ENCODE peak calls at places on chromosomes 12 and 14, in ten cellular contexts. S, J, T, N, C, L, X, Y, A and D are unnamed samples.

GRCh38 chr12:116434155-116435065 is 124.8 kb upstream of the MAP1LC3B2 start:
- DNase-seq in S (peak; percentile 87), J (no peak), T (peak; percentile 59), N (peak; percentile 96), C (no peak), L (peak; percentile 79), X (peak; percentile 95), Y (peak; percentile 92), A (peak; percentile 81), D (no peak)

GRCh38 chr14:95303552-95303951 is 16.2 kb downstream of the CLMN start:
- DNase-seq in S (no peak), J (no peak), T (no peak), N (no peak), C (peak; percentile 38), L (no peak), X (no peak), Y (no peak), A (no peak), D (no peak)

GRCh38 chr12:6841139-6841515 is 402 bp downstream of the GNB3 start:
- DNase-seq in S (no peak), J (no peak), T (no peak), N (no peak), C (no peak), L (no peak), X (no peak), Y (no peak), A (no peak), D (no peak)

GRCh38 chr12:66428261-66428660 is 126.0 kb downstream of the HELB start:
- DNase-seq in S (no peak), J (no peak), T (no peak), N (no peak), C (no peak), L (no peak), X (no peak), Y (no peak), A (no peak), D (no peak)

GRCh38 chr12:28060901-28061300 is 88.4 kb upstream of the PTHLH start:
- DNase-seq in S (no peak), J (no peak), T (no peak), N (no peak), C (no peak), L (no peak), X (no peak), Y (no peak), A (no peak), D (no peak)

GRCh38 chr12:40152783-40153383 is 47.0 kb upstream of the SLC2A13 start:
- DNase-seq in S (no peak), J (peak; percentile 53), T (peak; percentile 68), N (no peak), C (no peak), L (peak; percentile 6), X (peak; percentile 51), Y (peak; percentile 69), A (no peak), D (no peak)

GRCh38 chr12:106179086-106179485 is 40.3 kb upstream of the NUAK1 start:
- DNase-seq in S (no peak), J (no peak), T (no peak), N (no peak), C (no peak), L (no peak), X (no peak), Y (no peak), A (no peak), D (no peak)

GRCh38 chr14:96065661-96066459 is 26.7 kb downstream of the C14orf132 start:
- DNase-seq in S (no peak), J (no peak), T (no peak), N (peak; percentile 67), C (no peak), L (no peak), X (no peak), Y (no peak), A (no peak), D (no peak)

GRCh38 chr14:74852922-74853530 is 22.9 kb downstream of the PROX2 start:
- DNase-seq in S (no peak), J (peak; percentile 59), T (no peak), N (no peak), C (no peak), L (peak; percentile 66), X (no peak), Y (no peak), A (no peak), D (no peak)

GRCh38 chr12:104131609-104132008 is 6.4 kb downstream of the NFYB start:
- DNase-seq in S (no peak), J (no peak), T (no peak), N (no peak), C (no peak), L (no peak), X (no peak), Y (no peak), A (no peak), D (no peak)

GRCh38 chr14:46344327-46344937 is 307.1 kb downstream of the RPL10L start:
- DNase-seq in S (no peak), J (no peak), T (peak; percentile 60), N (no peak), C (no peak), L (no peak), X (no peak), Y (no peak), A (no peak), D (no peak)

GRCh38 chr12:10214131-10214876 is 1.6 kb downstream of the GABARAPL1 start:
- DNase-seq in S (no peak), J (no peak), T (peak; percentile 67), N (no peak), C (no peak), L (no peak), X (no peak), Y (no peak), A (no peak), D (no peak)

GRCh38 chr14:64394423-64394822 is 6.3 kb downstream of the MTHFD1 start:
- DNase-seq in S (no peak), J (no peak), T (no peak), N (no peak), C (no peak), L (no peak), X (no peak), Y (no peak), A (no peak), D (no peak)
- H3K27ac ChIP-seq in S (no peak overlapping the region), J (no peak overlapping the region), T (no peak overlapping the region), N (no peak overlapping the region), C (no peak overlapping the region), L (no peak overlapping the region), X (no peak overlapping the region), Y (no peak overlapping the region), A (no peak overlapping the region), D (no peak overlapping the region)

DNA sequence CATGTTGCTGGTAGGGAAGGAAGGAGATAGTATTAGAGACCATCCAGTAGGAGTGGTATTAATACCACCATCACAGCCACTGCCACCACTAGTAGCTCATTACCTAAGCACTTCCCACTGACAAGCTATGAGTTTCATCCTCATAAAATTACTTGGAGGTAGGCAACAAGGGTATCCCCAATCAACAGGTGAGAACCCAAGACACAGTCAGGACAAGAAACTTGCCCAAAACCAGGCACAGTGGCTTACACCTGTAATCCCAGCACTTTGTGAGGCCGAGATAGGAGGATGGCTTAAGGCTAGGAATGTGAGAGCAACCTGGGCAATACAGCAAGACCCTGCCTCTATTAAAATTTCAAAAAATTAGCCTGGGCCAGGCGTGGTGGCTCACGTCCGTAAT is 5.5 kb downstream of the ADCY6 start:
- DNase-seq in S (no peak), J (no peak), T (no peak), N (no peak), C (no peak), L (no peak), X (no peak), Y (no peak), A (no peak), D (no peak)
- H3K27ac ChIP-seq in S (no peak overlapping the region), J (no peak overlapping the region), T (no peak overlapping the region), N (peak overlapping the region; percentile 98), C (no peak overlapping the region), L (no peak overlapping the region), X (no peak overlapping the region), Y (peak overlapping the region; percentile 83), A (no peak overlapping the region), D (no peak overlapping the region)

GRCh38 chr14:64604001-64604400 is 54.2 kb downstream of the PPP1R36 start:
- DNase-seq in S (no peak), J (no peak), T (no peak), N (no peak), C (no peak), L (no peak), X (no peak), Y (no peak), A (no peak), D (no peak)
- H3K27ac ChIP-seq in S (no peak overlapping the region), J (no peak overlapping the region), T (no peak overlapping the region), N (no peak overlapping the region), C (no peak overlapping the region), L (no peak overlapping the region), X (no peak overlapping the region), Y (no peak overlapping the region), A (no peak overlapping the region), D (peak overlapping the region; percentile 53)

GRCh38 chr12:52249041-52249461 is 16.0 kb downstream of the KRT7 start:
- DNase-seq in S (peak; percentile 26), J (no peak), T (no peak), N (peak; percentile 93), C (peak; percentile 27), L (no peak), X (peak; percentile 92), Y (no peak), A (no peak), D (no peak)
- H3K27ac ChIP-seq in S (no peak overlapping the region), J (no peak overlapping the region), T (no peak overlapping the region), N (peak overlapping the region; percentile 84), C (no peak overlapping the region), L (no peak overlapping the region), X (no peak overlapping the region), Y (no peak overlapping the region), A (peak overlapping the region; percentile 97), D (peak overlapping the region; percentile 98)

DNA sequence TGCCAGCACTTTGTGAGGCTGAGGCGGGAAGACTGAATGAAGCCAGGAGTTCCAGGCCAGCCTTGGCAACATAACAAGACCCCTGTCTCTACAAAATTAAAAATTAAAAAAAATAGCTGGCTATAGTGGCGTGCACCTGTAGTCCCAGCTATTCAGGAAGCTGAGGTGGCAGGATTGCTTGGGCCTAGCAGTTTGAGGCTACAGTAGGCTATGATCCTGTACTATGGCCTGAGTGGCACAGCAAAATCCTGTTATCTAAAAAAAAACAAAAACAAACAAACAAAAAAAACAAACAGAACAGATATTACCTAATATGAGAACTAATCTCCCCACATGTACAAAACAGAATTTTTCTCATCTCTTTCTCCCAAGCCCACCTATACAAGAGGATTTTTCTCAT is 15.7 kb downstream of the TMEM116 start:
- DNase-seq in S (no peak), J (no peak), T (no peak), N (no peak), C (no peak), L (no peak), X (no peak), Y (no peak), A (no peak), D (no peak)
- H3K27ac ChIP-seq in S (no peak overlapping the region), J (peak overlapping the region; percentile 57), T (no peak overlapping the region), N (no peak overlapping the region), C (no peak overlapping the region), L (no peak overlapping the region), X (no peak overlapping the region), Y (no peak overlapping the region), A (no peak overlapping the region), D (no peak overlapping the region)

GRCh38 chr14:70886421-70887206 is 20.6 kb upstream of the PCNX1 start:
- DNase-seq in S (no peak), J (peak; percentile 84), T (no peak), N (no peak), C (no peak), L (no peak), X (no peak), Y (no peak), A (no peak), D (no peak)
- H3K27ac ChIP-seq in S (no peak overlapping the region), J (peak overlapping the region; percentile 70), T (no peak overlapping the region), N (peak overlapping the region; percentile 19), C (no peak overlapping the region), L (peak overlapping the region; percentile 54), X (no peak overlapping the region), Y (no peak overlapping the region), A (no peak overlapping the region), D (no peak overlapping the region)